ENCODE peak calls at places on chromosome 20, in nine cellular contexts. H, X, A, J, F, O, G, Q and L are unnamed samples.

GRCh38 chr20:57158474-57158873 is 108.0 kb downstream of the BMP7 start:
- DNase-seq in A (no peak), X (no peak), Q (no peak), H (no peak), G (no peak), J (no peak), O (no peak), F (no peak), L (no peak)

GRCh38 chr20:58149412-58150091 is 78.9 kb downstream of the ANKRD60 start:
- DNase-seq in J (no peak), A (no peak), H (no peak), F (no peak), X (no peak), O (no peak), Q (no peak), G (peak; percentile 36), L (no peak)

GRCh38 chr20:62203378-62204030 is 16.6 kb downstream of the HRH3 start:
- DNase-seq in J (no peak), X (no peak), Q (no peak), F (no peak), A (no peak), G (no peak), H (no peak), O (no peak), L (no peak)

GRCh38 chr20:7196481-7196880 is 429.0 kb downstream of the BMP2 start:
- DNase-seq in X (no peak), G (peak; percentile 66), A (peak; percentile 2), F (no peak), H (no peak), O (no peak), J (peak; percentile 72), Q (no peak), L (no peak)

GRCh38 chr20:59850018-59850641 is 83.3 kb downstream of the SYCP2 start:
- DNase-seq in G (peak; percentile 46), O (peak; percentile 42), H (peak; percentile 29), F (peak; percentile 77), J (peak; percentile 45), X (no peak), Q (no peak), A (peak; percentile 49), L (no peak)

GRCh38 chr20:32539817-32540675 is 45.1 kb downstream of the NOL4L start:
- DNase-seq in O (no peak), Q (peak; percentile 69), J (no peak), F (peak; percentile 52), G (no peak), A (no peak), X (peak; percentile 59), H (no peak), L (peak; percentile 77)

GRCh38 chr20:64139200-64140081 is 24.8 kb upstream of the MYT1 start:
- DNase-seq in H (no peak), Q (no peak), A (no peak), J (no peak), G (no peak), F (no peak), X (no peak), O (no peak), L (no peak)

GRCh38 chr20:4858000-4858399 is 136.3 kb downstream of the PRND start:
- DNase-seq in H (no peak), J (no peak), X (no peak), O (no peak), Q (no peak), A (no peak), F (no peak), G (no peak), L (no peak)

GRCh38 chr20:53077373-53078205 is 105.4 kb downstream of the TSHZ2 start:
- DNase-seq in F (peak; percentile 69), Q (peak; percentile 7), G (peak; percentile 76), J (peak; percentile 72), X (no peak), A (no peak), O (no peak), H (peak; percentile 48), L (no peak)

GRCh38 chr20:30630761-30631160 is 626.7 kb upstream of the DEFB115 start:
- DNase-seq in H (no peak), Q (no peak), A (no peak), F (no peak), O (no peak), J (no peak), X (no peak), G (no peak), L (no peak)

GRCh38 chr20:47674145-47674544 is 111.1 kb downstream of the SULF2 start:
- DNase-seq in J (no peak), A (no peak), G (no peak), H (no peak), Q (no peak), X (no peak), F (no peak), O (no peak), L (no peak)

GRCh38 chr20:24465730-24466129 is 3.7 kb upstream of the SYNDIG1 start:
- DNase-seq in O (no peak), X (no peak), G (peak; percentile 82), H (peak; percentile 81), F (no peak), J (peak; percentile 68), Q (no peak), A (no peak), L (no peak)

GRCh38 chr20:18781509-18781908 is 32.1 kb upstream of the SCP2D1 start:
- DNase-seq in J (no peak), O (no peak), Q (no peak), X (no peak), H (no peak), G (no peak), F (no peak), A (no peak), L (no peak)

GRCh38 chr20:18284805-18285533 is 3.4 kb upstream of the ZNF133 start:
- DNase-seq in F (no peak), J (peak; percentile 20), X (no peak), A (peak; percentile 5), Q (no peak), H (no peak), O (peak; percentile 4), G (peak; percentile 40), L (no peak)

GRCh38 chr20:61253640-61254511 is 1.8 kb downstream of the CDH4 start:
- DNase-seq in H (peak; percentile 33), O (peak; percentile 27), G (peak; percentile 51), J (no peak), A (peak; percentile 9), F (no peak), X (no peak), Q (no peak), L (no peak)

GRCh38 chr20:33209789-33210188 is 7.4 kb upstream of the BPIFA3 start:
- DNase-seq in X (no peak), F (peak; percentile 87), O (peak; percentile 52), G (peak; percentile 78), J (peak; percentile 61), H (peak; percentile 78), Q (peak; percentile 49), A (peak; percentile 70), L (peak; percentile 14)

GRCh38 chr20:17568972-17569471 is 853 bp upstream of the DSTN start:
- DNase-seq in J (peak; percentile 95), X (peak; percentile 1), O (peak; percentile 99), H (peak; percentile 89), Q (peak; percentile 27), A (peak; percentile 93), F (peak; percentile 90), G (peak; percentile 98), L (no peak)

GRCh38 chr20:34065260-34065659 is 46.8 kb downstream of the EIF2S2 start:
- DNase-seq in G (peak; percentile 76), H (peak; percentile 65), F (no peak), J (peak; percentile 84), A (no peak), Q (no peak), O (peak; percentile 88), X (no peak), L (no peak)

GRCh38 chr20:45448250-45448649 is 21.3 kb upstream of the WFDC2 start:
- DNase-seq in J (no peak), A (no peak), G (no peak), F (no peak), H (no peak), X (no peak), Q (no peak), O (no peak), L (no peak)

GRCh38 chr20:62163485-62163865 is 19.4 kb upstream of the MTG2 start:
- DNase-seq in X (no peak), G (no peak), J (no peak), Q (no peak), F (no peak), O (no peak), H (no peak), A (no peak), L (no peak)

GRCh38 chr20:9514461-9515210 is at the start of gene LAMP5:
- DNase-seq in J (no peak), O (peak; percentile 29), Q (no peak), F (no peak), H (no peak), G (peak; percentile 58), X (no peak), A (peak; percentile 12), L (no peak)

GRCh38 chr20:32142991-32143390 is 33.5 kb downstream of the TM9SF4 start:
- DNase-seq in J (no peak), O (no peak), X (no peak), A (no peak), H (no peak), F (no peak), G (no peak), Q (no peak), L (no peak)

GRCh38 chr20:3818155-3819151 is 1.9 kb upstream of the AP5S1 start:
- DNase-seq in X (no peak), A (peak; percentile 82), Q (no peak), G (peak; percentile 91), H (peak; percentile 72), J (peak; percentile 80), F (peak; percentile 90), O (peak; percentile 87), L (no peak)

GRCh38 chr20:63101781-63102719 is 95.3 kb upstream of the BHLHE23 start:
- DNase-seq in H (peak; percentile 55), Q (peak; percentile 65), J (peak; percentile 52), X (peak; percentile 25), A (peak; percentile 37), O (peak; percentile 24), F (peak; percentile 20), G (peak; percentile 68), L (peak; percentile 50)

GRCh38 chr20:25549866-25550477 is 35.4 kb downstream of the NINL start:
- DNase-seq in X (no peak), O (peak; percentile 79), H (no peak), J (peak; percentile 84), G (peak; percentile 64), Q (no peak), F (no peak), A (no peak), L (no peak)

GRCh38 chr20:46963758-46964181 is 69.1 kb downstream of the EYA2 start:
- DNase-seq in H (no peak), F (no peak), J (peak; percentile 38), Q (no peak), G (no peak), O (peak; percentile 21), A (no peak), X (no peak), L (no peak)

GRCh38 chr20:8039048-8039447 is 19.5 kb upstream of the TMX4 start:
- DNase-seq in F (peak; percentile 29), A (no peak), J (no peak), X (no peak), H (no peak), O (no peak), Q (no peak), G (no peak), L (no peak)